ENCODE peak calls at places on chromosomes 12 and 14, in eight cellular contexts. R is cardiac muscle cell; S is stimulated activated CD8-positive, alpha-beta memory T cell treated with anti-CD3 and anti-CD28 coated beads, Interleukin-4, amount 100 ng/mL, for 4 hours; M is activated CD4-positive, alpha-beta memory T cell treated with anti-CD3 and anti-CD28 coated beads, Interleukin-2, amount 10 ng/mL, durations not matched to agents 7 days and 5 days; I is effector memory CD4-positive, alpha-beta T cell; Z is NCI-H1105 treated with DMSO at 0.1 percent for 48 hours; H is iPS DF 19.7; L is Ammon's horn. E is an unnamed sample.

GRCh38 chr14:59422069-59422881 is 42.9 kb downstream of the GPR135 start:
- DNase-seq in Z (peak), H (no peak), M (no peak), R (peak), L (no peak), S (no peak), I (no peak), E (no peak)

GRCh38 chr14:84323963-84324362 is 1206.0 kb upstream of the FLRT2 start:
- DNase-seq in S (no peak), Z (no peak), H (no peak), L (no peak), M (no peak), I (no peak), R (no peak), E (peak)

GRCh38 chr12:48331389-48331788 is 19.3 kb downstream of the ZNF641 start:
- DNase-seq in L (no peak), S (no peak), I (no peak), Z (no peak), H (no peak), M (no peak), R (no peak), E (no peak)

GRCh38 chr14:51145246-51145645 is 50.3 kb upstream of the TRIM9 start:
- DNase-seq in I (no peak), Z (no peak), S (no peak), M (no peak), R (no peak), L (no peak), H (no peak), E (peak)

GRCh38 chr12:22228022-22228875 is 106.3 kb downstream of the ST8SIA1 start:
- DNase-seq in I (no peak), R (no peak), Z (no peak), H (no peak), S (no peak), L (peak), M (no peak), E (peak)

GRCh38 chr12:93135286-93136239 is 206.5 kb upstream of the EEA1 start:
- DNase-seq in S (no peak), L (no peak), I (no peak), M (no peak), Z (peak), R (no peak), H (no peak), E (no peak)

GRCh38 chr12:121731473-121731872 is 18.9 kb downstream of the TMEM120B start:
- DNase-seq in H (no peak), I (no peak), S (no peak), M (no peak), Z (no peak), R (no peak), L (no peak), E (no peak)

GRCh38 chr12:34033628-34034296 is 11.5 kb downstream of the ALG10 start:
- DNase-seq in Z (peak), I (no peak), L (no peak), S (no peak), R (peak), H (no peak), M (no peak), E (peak)

GRCh38 chr12:120596901-120597300 is 15.7 kb upstream of the POP5 start:
- DNase-seq in L (no peak), H (no peak), M (no peak), S (no peak), R (no peak), Z (no peak), I (no peak), E (no peak)

GRCh38 chr12:26678697-26679660 is 154.0 kb downstream of the ITPR2 start:
- DNase-seq in I (no peak), H (peak), Z (no peak), S (no peak), M (no peak), L (no peak), R (no peak), E (no peak)

GRCh38 chr14:23294346-23294733 is 8.3 kb downstream of the PPP1R3E start:
- DNase-seq in S (no peak), Z (no peak), I (no peak), M (no peak), R (no peak), L (no peak), H (peak), E (no peak)

GRCh38 chr14:38404616-38405015 is 148.7 kb upstream of the CLEC14A start:
- DNase-seq in Z (no peak), L (no peak), S (no peak), R (no peak), I (no peak), M (no peak), H (no peak), E (peak)

GRCh38 chr12:59040651-59041050 is 120.3 kb upstream of the LRIG3 start:
- DNase-seq in M (no peak), S (no peak), Z (peak), H (no peak), I (no peak), L (no peak), R (no peak), E (peak)

GRCh38 chr14:71523630-71524320 is 408.5 kb upstream of the RGS6 start:
- DNase-seq in L (no peak), Z (no peak), H (no peak), R (no peak), I (no peak), M (no peak), S (no peak), E (no peak)

GRCh38 chr14:66009104-66009503 is 477.1 kb upstream of the CCDC196 start:
- DNase-seq in R (no peak), S (no peak), I (no peak), L (no peak), Z (no peak), M (no peak), H (no peak), E (peak)